ENCODE peak calls at places on chromosomes 11 and 22, in six cellular contexts. W, G, E, J, X and L are unnamed samples.

GRCh38 chr11:76510060-76511047 is 65.5 kb downstream of the EMSY start:
- DNase-seq in W (no peak), G (peak; percentile 10), E (no peak), J (no peak), X (no peak), L (no peak)

GRCh38 chr11:61817471-61818202 is 834 bp upstream of the FADS1 start:
- DNase-seq in W (no peak), G (no peak), E (no peak), J (no peak), X (peak; percentile 43), L (no peak)

GRCh38 chr11:3058753-3059664 is 1.8 kb upstream of the CARS1 start:
- DNase-seq in W (no peak), G (peak; percentile 37), E (peak; percentile 66), J (no peak), X (peak; percentile 40), L (no peak)

GRCh38 chr11:15662285-15662684 is 547.6 kb downstream of the INSC start:
- DNase-seq in W (no peak), G (peak; percentile 24), E (no peak), J (no peak), X (no peak), L (no peak)

GRCh38 chr11:1515082-1516060 is 28.8 kb upstream of the MOB2 start:
- DNase-seq in W (peak; percentile 6), G (peak; percentile 52), E (peak; percentile 63), J (no peak), X (peak; percentile 23), L (peak; percentile 67)

GRCh38 chr22:33985506-33985905 is 65.2 kb upstream of the LARGE1 start:
- DNase-seq in W (no peak), G (no peak), E (no peak), J (no peak), X (no peak), L (no peak)

GRCh38 chr11:72684236-72684912 is 10.2 kb upstream of the PDE2A start:
- DNase-seq in W (peak; percentile 44), G (peak; percentile 76), E (peak; percentile 50), J (no peak), X (peak; percentile 49), L (peak; percentile 64)

GRCh38 chr22:42721045-42721434 is 370 bp upstream of the A4GALT start:
- DNase-seq in W (no peak), G (no peak), E (no peak), J (no peak), X (no peak), L (no peak)

GRCh38 chr11:11498195-11498594 is 123.6 kb downstream of the GALNT18 start:
- DNase-seq in W (no peak), G (no peak), E (no peak), J (no peak), X (no peak), L (no peak)

GRCh38 chr11:14789879-14790484 is 102.0 kb downstream of the CYP2R1 start:
- DNase-seq in W (no peak), G (peak; percentile 10), E (peak; percentile 27), J (no peak), X (no peak), L (peak; percentile 26)

GRCh38 chr22:43996981-43997265 is 27.2 kb upstream of the PARVB start:
- DNase-seq in W (no peak), G (no peak), E (no peak), J (no peak), X (no peak), L (no peak)

GRCh38 chr22:39475337-39475736 is 18.5 kb downstream of the MGAT3 start:
- DNase-seq in W (no peak), G (no peak), E (no peak), J (no peak), X (no peak), L (no peak)

GRCh38 chr11:46352063-46352841 is 5.0 kb downstream of the DGKZ start:
- DNase-seq in W (no peak), G (peak; percentile 46), E (peak; percentile 30), J (no peak), X (no peak), L (peak; percentile 76)

GRCh38 chr22:48320671-48321515 is 1506.8 kb downstream of the BRD1 start:
- DNase-seq in W (no peak), G (no peak), E (no peak), J (no peak), X (no peak), L (no peak)

GRCh38 chr11:44178381-44178780 is 82.9 kb downstream of the EXT2 start:
- DNase-seq in W (no peak), G (no peak), E (no peak), J (no peak), X (no peak), L (no peak)

GRCh38 chr11:103898065-103898464 is 138.4 kb upstream of the DDI1 start:
- DNase-seq in W (no peak), G (no peak), E (no peak), J (peak; percentile 40), X (no peak), L (no peak)

GRCh38 chr22:20131856-20132685 is 467 bp downstream of the ZDHHC8 start:
- DNase-seq in W (no peak), G (no peak), E (no peak), J (no peak), X (no peak), L (no peak)

GRCh38 chr11:116605543-116605942 is 167.2 kb downstream of the BUD13 start:
- DNase-seq in W (peak; percentile 32), G (peak; percentile 35), E (peak; percentile 60), J (no peak), X (peak; percentile 58), L (peak; percentile 65)

GRCh38 chr11:74462009-74462408 is 5.3 kb downstream of the KCNE3 start:
- DNase-seq in W (no peak), G (no peak), E (no peak), J (no peak), X (peak; percentile 66), L (peak; percentile 97)

GRCh38 chr11:34476853-34477252 is 36.7 kb downstream of the ELF5 start:
- DNase-seq in W (no peak), G (no peak), E (no peak), J (no peak), X (no peak), L (no peak)

GRCh38 chr11:38416141-38416540 is 1818.1 kb upstream of the RAG2 start:
- DNase-seq in W (no peak), G (no peak), E (no peak), J (no peak), X (no peak), L (no peak)

GRCh38 chr11:10004526-10005113 is 289.4 kb downstream of the SBF2 start:
- DNase-seq in W (no peak), G (no peak), E (no peak), J (no peak), X (no peak), L (no peak)

GRCh38 chr11:128235958-128236357 is 351.4 kb downstream of the ETS1 start:
- DNase-seq in W (no peak), G (no peak), E (peak; percentile 56), J (no peak), X (no peak), L (no peak)
- TF ChIP-seq MAX in W (no peak), G (no peak), E (no peak), J (no peak), X (no peak), L (no peak)

DNA sequence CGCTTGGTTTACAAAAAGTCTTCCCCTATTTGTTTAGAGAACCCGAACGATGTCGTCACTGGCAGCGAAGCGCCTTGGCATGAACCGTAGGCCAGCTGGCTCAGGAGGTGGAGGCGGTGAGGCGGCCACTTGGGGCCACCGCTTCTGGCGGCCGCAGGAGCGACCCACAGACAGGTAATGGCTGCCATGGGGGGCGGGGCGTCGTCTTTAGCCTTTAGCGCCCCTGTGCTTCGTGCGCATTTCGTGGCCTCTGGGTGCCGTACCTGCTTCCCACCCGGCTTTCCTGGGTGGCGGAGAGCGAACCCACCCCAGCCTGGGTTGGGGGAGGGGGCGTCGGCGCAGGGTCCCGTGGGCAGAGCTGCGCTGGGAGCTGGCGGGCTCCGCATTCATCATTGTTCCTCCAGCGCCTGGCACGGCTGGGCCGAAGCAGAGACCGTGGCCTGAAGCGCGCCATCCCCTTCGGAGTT is 470 bp upstream of the OSBP2 start:
- DNase-seq in W (peak; percentile 29), G (peak; percentile 63), E (peak; percentile 57), J (no peak), X (no peak), L (peak; percentile 8)
- TF ChIP-seq POLR2A in W (no peak), G (no peak), E (no peak), J (peak; percentile 44), X (no peak), L (no peak)

GRCh38 chr11:80162387-80162786 is 721.6 kb upstream of the TENM4 start:
- DNase-seq in W (no peak), G (no peak), E (no peak), J (no peak), X (no peak), L (no peak)

GRCh38 chr11:80163011-80163410 is 722.2 kb upstream of the TENM4 start:
- DNase-seq in W (no peak), G (no peak), E (no peak), J (no peak), X (no peak), L (no peak)

GRCh38 chr11:80165763-80166162 is 724.9 kb upstream of the TENM4 start:
- DNase-seq in W (no peak), G (no peak), E (no peak), J (no peak), X (no peak), L (no peak)

GRCh38 chr11:80167766-80168165 is 726.9 kb upstream of the TENM4 start:
- DNase-seq in W (no peak), G (no peak), E (no peak), J (no peak), X (no peak), L (peak; percentile 15)

DNA sequence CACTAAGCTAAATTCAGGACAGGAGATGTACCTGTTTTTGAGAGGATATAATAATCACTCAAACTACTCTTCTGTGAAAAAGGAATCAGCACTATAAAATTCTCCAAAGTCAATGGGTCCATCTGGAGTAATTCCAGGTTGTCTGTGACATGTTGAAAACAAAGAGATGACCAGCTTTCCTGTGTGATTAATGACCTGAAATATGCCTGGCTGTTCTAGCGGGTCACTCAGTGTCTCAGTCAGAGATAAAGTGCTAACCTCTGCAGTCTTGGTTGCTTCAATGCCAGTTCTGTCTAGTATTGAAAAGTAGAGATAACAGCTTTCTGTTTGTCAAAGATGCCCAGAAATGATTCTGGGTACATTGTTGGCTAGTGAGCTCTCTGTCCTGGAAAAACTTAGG is 722.6 kb upstream of the TENM4 start:
- DNase-seq in W (no peak), G (no peak), E (no peak), J (no peak), X (no peak), L (no peak)
- H3K4me3 ChIP-seq in W (no peak overlapping the region), G (no peak overlapping the region), E (no peak overlapping the region), J (no peak overlapping the region), X (no peak overlapping the region), L (no peak overlapping the region)

GRCh38 chr22:45640291-45640940 is 31.2 kb upstream of the ATXN10 start:
- DNase-seq in W (no peak), G (no peak), E (no peak), J (no peak), X (no peak), L (peak; percentile 55)
- TF ChIP-seq MAX in W (no peak), G (no peak), E (no peak), J (no peak), X (no peak), L (no peak)

GRCh38 chr11:65574147-65574962 is 1.5 kb upstream of the EHBP1L1 start:
- DNase-seq in W (peak; percentile 83), G (peak; percentile 91), E (peak; percentile 96), J (peak; percentile 82), X (peak; percentile 70), L (peak; percentile 99)
- TF ChIP-seq POLR2A in W (no peak), G (peak; percentile 28), E (peak; percentile 60), J (peak; percentile 62), X (no peak), L (no peak)